ENCODE peak calls at places on chromosomes 6 and 20, in ten cellular contexts. H is HEK293T; B is H9; W is cardiac fibroblast; C is naive thymus-derived CD8-positive, alpha-beta T cell; F is NCI-H1105 treated with DMSO at 0.1 percent for 48 hours; I is RWPE1; J is ovary; E is globus pallidus; V is T follicular helper cell. Z is an unnamed sample.

GRCh38 chr6:14550817-14551216 is 433.2 kb downstream of the CD83 start:
- DNase-seq in H (no peak), E (no peak), V (no peak), J (no peak), I (no peak), B (no peak), C (no peak), F (no peak), W (peak), Z (no peak)

GRCh38 chr20:61184194-61184593 is 67.9 kb upstream of the CDH4 start:
- DNase-seq in V (no peak), I (peak), C (no peak), W (no peak), E (no peak), B (no peak), J (no peak), F (no peak), H (no peak), Z (no peak)

GRCh38 chr20:36206068-36206467 is 30.2 kb upstream of the AAR2 start:
- DNase-seq in W (no peak), C (no peak), E (no peak), F (no peak), H (no peak), J (no peak), B (no peak), V (no peak), I (no peak), Z (no peak)

GRCh38 chr6:8195040-8195713 is 92.8 kb upstream of the EEF1E1 start:
- DNase-seq in H (peak), V (no peak), E (no peak), J (no peak), I (no peak), F (no peak), C (no peak), B (no peak), W (no peak), Z (no peak)

GRCh38 chr6:170393807-170394399 is 87.3 kb downstream of the FAM120B start:
- DNase-seq in V (no peak), I (no peak), B (no peak), F (no peak), H (no peak), W (no peak), C (no peak), E (no peak), J (no peak), Z (no peak)

GRCh38 chr6:99613398-99613704 is 6.7 kb downstream of the PRDM13 start:
- DNase-seq in V (no peak), W (peak), C (peak), E (no peak), H (peak), I (peak), B (peak), F (no peak), J (peak), Z (peak)

GRCh38 chr6:155313602-155314091 is 637 bp downstream of the TFB1M start:
- DNase-seq in E (no peak), I (peak), C (no peak), F (peak), V (peak), J (no peak), B (no peak), H (no peak), W (peak), Z (no peak)

GRCh38 chr6:68024570-68025269 is 610.4 kb upstream of the ADGRB3 start:
- DNase-seq in J (no peak), W (no peak), V (no peak), H (no peak), I (no peak), B (no peak), F (no peak), E (no peak), C (no peak), Z (no peak)

GRCh38 chr20:45408646-45409213 is 641 bp downstream of the DBNDD2 start:
- DNase-seq in I (no peak), F (no peak), V (no peak), J (no peak), H (no peak), W (no peak), E (peak), C (no peak), B (no peak), Z (peak)

GRCh38 chr20:23583526-23583925 is 15.2 kb upstream of the CST9L start:
- DNase-seq in I (peak), C (no peak), J (no peak), F (no peak), B (no peak), H (no peak), E (no peak), V (no peak), W (no peak), Z (no peak)

GRCh38 chr20:56690531-56691175 is 61.5 kb downstream of the TFAP2C start:
- DNase-seq in F (no peak), W (no peak), E (no peak), J (no peak), C (no peak), B (no peak), I (peak), V (no peak), H (no peak), Z (no peak)

GRCh38 chr6:160129886-160130615 is 8.4 kb downstream of the SLC22A1 start:
- DNase-seq in J (no peak), F (no peak), H (no peak), C (no peak), V (no peak), E (no peak), W (no peak), I (no peak), B (no peak), Z (no peak)

GRCh38 chr6:18349350-18349749 is 37.8 kb upstream of the RNF144B start:
- DNase-seq in F (no peak), V (no peak), J (no peak), B (no peak), H (no peak), W (no peak), I (no peak), C (no peak), E (no peak), Z (no peak)

GRCh38 chr20:48803522-48804053 is 24.2 kb downstream of the PREX1 start:
- DNase-seq in W (no peak), J (no peak), H (no peak), V (no peak), E (no peak), B (no peak), F (no peak), I (no peak), C (no peak), Z (no peak)

GRCh38 chr20:4573564-4574355 is 147.9 kb upstream of the PRND start:
- DNase-seq in I (peak), B (no peak), W (peak), J (no peak), H (no peak), C (no peak), E (no peak), V (no peak), F (no peak), Z (peak)

GRCh38 chr20:63187338-63188158 is 28.4 kb downstream of the YTHDF1 start:
- DNase-seq in F (no peak), V (no peak), C (no peak), J (no peak), H (no peak), E (no peak), W (no peak), B (no peak), I (no peak), Z (peak)

GRCh38 chr6:134550604-134551003 is 232.7 kb upstream of the SGK1 start:
- DNase-seq in B (no peak), W (peak), H (no peak), C (no peak), F (no peak), J (no peak), V (no peak), E (no peak), I (no peak), Z (no peak)

GRCh38 chr20:15848126-15848525 is 725.1 kb downstream of the KIF16B start:
- DNase-seq in H (no peak), E (no peak), W (no peak), J (no peak), B (no peak), C (no peak), I (no peak), V (no peak), F (no peak), Z (no peak)

GRCh38 chr20:20711413-20711812 is 1.0 kb downstream of the RALGAPA2 start:
- DNase-seq in V (peak), J (no peak), W (no peak), B (no peak), E (no peak), H (no peak), I (no peak), F (peak), C (no peak), Z (no peak)

GRCh38 chr6:45509426-45509825 is 131.7 kb upstream of the SUPT3H start:
- DNase-seq in V (no peak), E (no peak), F (no peak), J (no peak), I (no peak), B (no peak), H (no peak), C (no peak), W (no peak), Z (no peak)

GRCh38 chr20:19497064-19497463 is 261.0 kb upstream of the RIN2 start:
- DNase-seq in E (no peak), J (no peak), I (peak), W (peak), V (no peak), B (no peak), C (no peak), F (no peak), H (no peak), Z (peak)

GRCh38 chr20:12808006-12808567 is 200.7 kb upstream of the SPTLC3 start:
- DNase-seq in B (no peak), C (no peak), W (no peak), F (no peak), J (no peak), I (no peak), E (no peak), V (no peak), H (no peak), Z (no peak)

GRCh38 chr6:21914121-21914973 is 320.8 kb downstream of the SOX4 start:
- DNase-seq in F (peak), W (no peak), J (no peak), V (no peak), H (peak), C (no peak), E (no peak), B (no peak), I (no peak), Z (no peak)

GRCh38 chr6:161301338-161301737 is 27.5 kb upstream of the AGPAT4 start:
- DNase-seq in C (no peak), I (peak), B (no peak), J (no peak), E (no peak), V (no peak), W (peak), F (no peak), H (no peak), Z (peak)

GRCh38 chr20:35395728-35396127 is 16.0 kb downstream of the UQCC1 start:
- DNase-seq in H (no peak), E (no peak), W (peak), I (no peak), B (no peak), F (no peak), J (no peak), C (no peak), V (no peak), Z (no peak)

GRCh38 chr6:154993026-154993425 is 2.1 kb upstream of the TIAM2 start:
- DNase-seq in V (no peak), W (no peak), F (no peak), C (no peak), B (no peak), H (no peak), J (no peak), I (peak), E (no peak), Z (no peak)